ENCODE peak calls at places on chromosomes 13 and 19, in ten cellular contexts. K, Y, D, J, F, C, X, T, N and R are unnamed samples. For H3K79me2 and H3K4me1, the result is how much of the 10 kb centered on the place peaks cover.

GRCh38 chr13:80931118-80931517 is 590.2 kb upstream of the SPRY2 start:
- DNase-seq in K (no peak), Y (no peak), D (no peak), J (no peak), F (no peak), C (no peak), X (no peak), T (no peak), N (no peak), R (no peak)

GRCh38 chr19:2484178-2484937 is 8.4 kb downstream of the GADD45B start:
- DNase-seq in K (no peak), Y (no peak), D (no peak), J (no peak), F (no peak), C (no peak), X (no peak), T (no peak), N (no peak), R (no peak)

GRCh38 chr19:54158812-54159351 is 639 bp downstream of the LENG1 start:
- DNase-seq in K (peak), Y (no peak), D (no peak), J (no peak), F (no peak), C (peak), X (no peak), T (peak), N (peak), R (peak)

GRCh38 chr19:12769689-12770088 is 5.7 kb downstream of the HOOK2 start:
- DNase-seq in K (no peak), Y (peak), D (no peak), J (peak), F (no peak), C (no peak), X (peak), T (no peak), N (no peak), R (peak)

GRCh38 chr13:78603240-78603947 is at the start of gene POU4F1:
- DNase-seq in K (no peak), Y (peak), D (peak), J (peak), F (peak), C (peak), X (peak), T (no peak), N (peak), R (peak)

GRCh38 chr13:40069173-40070044 is 413.9 kb downstream of the COG6 start:
- DNase-seq in K (peak), Y (peak), D (peak), J (peak), F (peak), C (peak), X (peak), T (peak), N (peak), R (peak)

GRCh38 chr19:9962623-9963290 is 26.4 kb upstream of the OLFM2 start:
- DNase-seq in K (no peak), Y (no peak), D (no peak), J (no peak), F (no peak), C (no peak), X (no peak), T (no peak), N (no peak), R (no peak)

GRCh38 chr13:87810920-87811344 is 139.8 kb downstream of the SLITRK5 start:
- DNase-seq in K (no peak), Y (peak), D (no peak), J (no peak), F (no peak), C (no peak), X (no peak), T (peak), N (no peak), R (no peak)

GRCh38 chr13:22077764-22078163 is 406.9 kb downstream of the FGF9 start:
- DNase-seq in K (no peak), Y (no peak), D (no peak), J (no peak), F (no peak), C (no peak), X (no peak), T (no peak), N (no peak), R (no peak)

GRCh38 chr13:72507394-72508199 is 219.8 kb downstream of the MZT1 start:
- DNase-seq in K (no peak), Y (no peak), D (peak), J (no peak), F (no peak), C (no peak), X (no peak), T (no peak), N (no peak), R (no peak)

GRCh38 chr19:48372904-48373303 is 8.7 kb downstream of the SYNGR4 start:
- DNase-seq in K (peak), Y (no peak), D (peak), J (no peak), F (peak), C (no peak), X (no peak), T (peak), N (peak), R (no peak)

GRCh38 chr19:45305007-45305406 is 17.7 kb downstream of the CKM start:
- DNase-seq in K (no peak), Y (no peak), D (no peak), J (no peak), F (no peak), C (no peak), X (no peak), T (no peak), N (no peak), R (no peak)

GRCh38 chr19:28424662-28425430 is 788.1 kb downstream of the UQCRFS1 start:
- DNase-seq in K (peak), Y (no peak), D (peak), J (no peak), F (no peak), C (no peak), X (no peak), T (no peak), N (no peak), R (no peak)

GRCh38 chr13:111882351-111882750 is 184.6 kb upstream of the SOX1 start:
- DNase-seq in K (no peak), Y (no peak), D (no peak), J (no peak), F (no peak), C (no peak), X (no peak), T (no peak), N (no peak), R (no peak)

GRCh38 chr13:41457589-41458186 is 338 bp downstream of the RGCC start:
- DNase-seq in K (peak), Y (peak), D (no peak), J (peak), F (peak), C (peak), X (no peak), T (no peak), N (no peak), R (peak)

GRCh38 chr13:32881074-32881791 is 135.0 kb upstream of the KL start:
- DNase-seq in K (peak), Y (no peak), D (peak), J (no peak), F (no peak), C (no peak), X (no peak), T (peak), N (peak), R (no peak)

GRCh38 chr13:95185851-95186250 is 115.4 kb downstream of the ABCC4 start:
- DNase-seq in K (no peak), Y (no peak), D (no peak), J (no peak), F (no peak), C (no peak), X (no peak), T (no peak), N (no peak), R (no peak)

GRCh38 chr19:54609356-54609791 is 15.9 kb downstream of the LILRA1 start:
- DNase-seq in K (no peak), Y (no peak), D (no peak), J (no peak), F (no peak), C (no peak), X (no peak), T (no peak), N (no peak), R (no peak)

GRCh38 chr13:20118268-20119140 is 42.3 kb downstream of the GJA3 start:
- DNase-seq in K (peak), Y (peak), D (peak), J (no peak), F (peak), C (no peak), X (peak), T (peak), N (no peak), R (no peak)

GRCh38 chr13:58056411-58056810 is 424.9 kb downstream of the PCDH17 start:
- DNase-seq in K (no peak), Y (no peak), D (no peak), J (no peak), F (no peak), C (no peak), X (no peak), T (no peak), N (no peak), R (no peak)

GRCh38 chr13:43792456-43792855 is 5.7 kb upstream of the ENOX1 start:
- DNase-seq in K (peak), Y (no peak), D (peak), J (no peak), F (no peak), C (no peak), X (no peak), T (peak), N (no peak), R (no peak)

DNA sequence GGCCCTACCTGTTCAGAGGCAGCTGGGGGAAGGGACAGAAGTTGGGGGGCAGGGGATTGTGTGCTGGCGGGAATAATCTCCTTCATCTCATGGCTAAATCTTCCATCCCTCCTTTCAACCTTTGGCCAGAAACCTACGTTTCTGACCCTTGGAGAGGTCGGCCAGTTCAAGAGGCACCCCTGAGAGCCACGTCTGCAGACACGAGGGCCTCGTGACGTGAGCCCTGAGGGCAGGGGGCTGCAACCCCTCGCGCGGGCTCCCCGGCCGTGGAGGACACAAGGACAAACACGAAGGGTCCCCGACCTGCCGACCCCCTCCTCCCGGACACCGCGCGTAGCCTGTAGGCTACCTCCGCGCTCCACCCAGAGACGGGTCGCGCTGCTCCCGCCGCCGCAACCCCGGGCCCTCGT is 898 bp upstream of the RPS5 start:
- DNase-seq in K (no peak), Y (no peak), D (no peak), J (no peak), F (no peak), C (no peak), X (peak), T (no peak), N (no peak), R (no peak)
- H3K79me2 ChIP-seq in K (half or more), Y (under half), D (under half), J (under half), F (half or more), C (under half), X (under half), T (half or more), N (half or more), R (under half)

DNA sequence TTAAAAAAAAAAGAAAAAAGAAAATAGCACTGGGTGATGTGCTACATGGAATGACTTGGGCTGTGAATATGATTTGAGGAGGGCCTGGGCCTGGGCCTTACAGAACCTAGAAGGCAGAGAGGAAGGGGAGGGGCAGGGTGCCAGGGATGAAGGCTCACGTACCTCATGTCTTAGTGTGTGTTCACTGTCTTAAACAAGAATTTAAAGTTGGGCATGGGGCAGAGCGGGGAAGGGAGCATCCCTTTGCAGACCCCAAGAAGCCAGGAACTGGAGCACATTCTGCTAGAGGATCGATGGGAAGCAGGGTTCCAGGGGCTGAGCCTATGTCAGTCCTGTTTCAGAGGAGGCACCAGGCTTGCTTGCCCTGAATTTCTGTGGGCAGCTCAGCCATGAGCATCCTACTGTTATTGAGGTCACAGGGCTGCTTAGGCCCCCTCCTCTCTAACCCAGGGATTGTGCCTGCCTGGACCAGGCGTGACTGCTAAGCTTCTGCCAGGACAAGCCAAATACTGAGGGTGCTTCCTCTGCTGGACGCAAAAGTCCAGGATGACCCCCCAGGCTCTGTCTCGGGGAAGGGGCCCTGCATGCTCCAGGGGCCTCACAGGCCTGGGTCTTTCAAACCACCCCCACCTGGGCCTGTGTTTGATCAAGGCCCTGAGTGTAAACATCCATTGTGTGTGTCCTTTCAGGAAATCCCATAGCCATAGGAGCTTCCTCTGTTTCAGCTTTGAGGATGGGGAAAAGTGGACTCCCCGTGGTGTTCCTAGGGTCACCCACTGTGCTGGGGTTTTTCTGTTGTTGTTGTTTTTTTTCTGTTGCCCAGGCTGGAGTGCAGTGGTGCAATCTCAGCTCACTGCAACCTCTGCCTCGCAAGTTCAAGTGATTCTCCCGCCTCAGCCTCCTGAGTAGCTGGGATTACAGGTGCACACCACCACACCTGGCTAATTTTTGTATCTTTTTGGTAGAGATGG is 4.8 kb downstream of the LSR start:
- DNase-seq in K (no peak), Y (peak), D (no peak), J (peak), F (no peak), C (no peak), X (peak), T (no peak), N (no peak), R (no peak)
- H3K27ac ChIP-seq in K (no peak), Y (peak), D (no peak), J (peak), F (no peak), C (no peak), X (no peak), T (no peak), N (no peak), R (no peak)

DNA sequence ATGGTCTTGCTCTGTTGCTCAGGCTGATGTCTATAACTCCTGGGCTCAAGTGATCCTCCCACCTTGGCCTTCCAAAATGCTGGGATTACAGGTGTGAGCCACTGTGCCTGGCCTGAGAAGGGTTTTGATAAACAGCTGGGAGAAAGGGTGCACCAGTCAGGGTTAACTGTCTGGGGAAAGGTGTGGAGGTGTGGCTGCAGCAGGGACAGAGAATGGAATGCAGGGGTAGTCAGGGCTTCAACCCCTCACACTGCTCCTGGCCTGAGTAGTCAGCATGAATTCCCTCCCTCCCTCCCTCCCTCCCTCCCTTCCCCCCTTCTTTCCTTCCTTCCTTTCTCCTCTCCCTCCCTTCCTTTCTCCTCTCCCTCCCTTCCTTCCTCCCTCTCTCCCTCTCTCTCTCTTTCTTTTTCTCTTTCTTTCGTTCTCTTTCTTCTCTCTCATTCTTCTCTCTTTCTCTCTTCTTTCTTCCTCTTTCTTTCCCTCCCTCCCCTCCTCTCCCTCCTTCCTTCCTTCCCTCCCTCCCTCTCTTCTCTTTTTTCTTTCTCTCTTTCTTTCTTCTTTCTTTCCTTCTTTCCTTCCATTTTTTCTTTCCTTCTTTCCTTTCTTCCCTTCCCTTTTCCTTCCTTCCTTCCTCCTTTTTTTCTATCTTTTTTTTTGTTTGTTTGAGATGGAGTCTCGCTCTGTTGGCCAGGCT is 16.0 kb downstream of the MYO1F start:
- DNase-seq in K (no peak), Y (peak), D (no peak), J (no peak), F (no peak), C (no peak), X (peak), T (no peak), N (no peak), R (no peak)
- H3K4me1 ChIP-seq in K (under half), Y (under half), D (under half), J (under half), F (under half), C (under half), X (under half), T (under half), N (under half), R (under half)

GRCh38 chr13:97432917-97433726 is 847 bp upstream of the RAP2A start:
- DNase-seq in K (peak), Y (peak), D (peak), J (peak), F (peak), C (peak), X (peak), T (peak), N (peak), R (peak)

GRCh38 chr13:97434417-97435296 is 688 bp downstream of the RAP2A start:
- DNase-seq in K (peak), Y (peak), D (peak), J (peak), F (peak), C (peak), X (peak), T (peak), N (peak), R (peak)

GRCh38 chr13:97432232-97432916 is 1.6 kb upstream of the RAP2A start:
- DNase-seq in K (no peak), Y (no peak), D (no peak), J (no peak), F (no peak), C (peak), X (no peak), T (no peak), N (no peak), R (no peak)

GRCh38 chr13:97435297-97435682 is 1.3 kb downstream of the RAP2A start:
- DNase-seq in K (no peak), Y (no peak), D (no peak), J (no peak), F (no peak), C (no peak), X (no peak), T (no peak), N (no peak), R (no peak)

GRCh38 chr13:97433727-97434416 is at the start of gene RAP2A:
- DNase-seq in K (peak), Y (peak), D (peak), J (peak), F (peak), C (peak), X (peak), T (peak), N (peak), R (peak)
- H3K79me2 ChIP-seq in K (under half), Y (under half), D (under half), J (under half), F (half or more), C (under half), X (under half), T (under half), N (under half), R (under half)